ENCODE peak calls at places on chromosomes 16 and 17, in four cellular contexts. One of them, this sample, is unnamed.

GRCh38 chr16:69036399-69037091 is 68.9 kb upstream of the HAS3 start:
- DNase-seq in uterus: no peak
- DNase-seq in stomach: no peak
- DNase-seq in neural crest cell: no peak
- DNase-seq in this sample: peak

GRCh38 chr16:89015271-89015859 is 38.4 kb upstream of the CBFA2T3 start:
- DNase-seq in neural crest cell: no peak
- DNase-seq in stomach: no peak
- DNase-seq in uterus: no peak
- DNase-seq in this sample: no peak

GRCh38 chr17:73363788-73364522 is 52.2 kb upstream of the CDC42EP4 start:
- DNase-seq in uterus: no peak
- DNase-seq in stomach: no peak
- DNase-seq in neural crest cell: no peak
- DNase-seq in this sample: no peak

GRCh38 chr16:11886881-11887280 is 28.9 kb downstream of the GSPT1 start:
- DNase-seq in uterus: no peak
- DNase-seq in neural crest cell: no peak
- DNase-seq in stomach: no peak
- DNase-seq in this sample: no peak

GRCh38 chr17:7862692-7863437 is 5.1 kb downstream of the CYB5D1 start:
- DNase-seq in neural crest cell: no peak
- DNase-seq in uterus: peak
- DNase-seq in stomach: no peak
- DNase-seq in this sample: peak

GRCh38 chr16:50305441-50306061 is 39.2 kb downstream of the ADCY7 start:
- DNase-seq in neural crest cell: no peak
- DNase-seq in stomach: no peak
- DNase-seq in uterus: peak
- DNase-seq in this sample: no peak

GRCh38 chr17:73643012-73643845 is 1.0 kb downstream of the SDK2 start:
- DNase-seq in uterus: no peak
- DNase-seq in neural crest cell: peak
- DNase-seq in stomach: peak
- DNase-seq in this sample: peak

GRCh38 chr16:68790130-68790761 is 53.1 kb upstream of the TANGO6 start:
- DNase-seq in uterus: peak
- DNase-seq in stomach: peak
- DNase-seq in neural crest cell: no peak
- DNase-seq in this sample: peak

GRCh38 chr17:63132509-63132911 is 166.5 kb downstream of the TANC2 start:
- DNase-seq in stomach: no peak
- DNase-seq in neural crest cell: no peak
- DNase-seq in uterus: no peak
- DNase-seq in this sample: no peak

GRCh38 chr17:58344791-58345157 is 7.2 kb downstream of the SUPT4H1 start:
- DNase-seq in uterus: no peak
- DNase-seq in neural crest cell: no peak
- DNase-seq in stomach: no peak
- DNase-seq in this sample: no peak

GRCh38 chr17:57888311-57889216 is 38.7 kb upstream of the MRPS23 start:
- DNase-seq in uterus: no peak
- DNase-seq in neural crest cell: no peak
- DNase-seq in stomach: no peak
- DNase-seq in this sample: no peak

GRCh38 chr17:59848778-59849177 is 44.0 kb downstream of the TUBD1 start:
- DNase-seq in uterus: peak
- DNase-seq in stomach: peak
- DNase-seq in neural crest cell: no peak
- DNase-seq in this sample: peak

GRCh38 chr17:60135951-60136666 is 13.7 kb upstream of the CA4 start:
- DNase-seq in neural crest cell: no peak
- DNase-seq in stomach: no peak
- DNase-seq in uterus: no peak
- DNase-seq in this sample: no peak

GRCh38 chr17:37493249-37494027 is 3.7 kb downstream of the DUSP14 start:
- DNase-seq in neural crest cell: no peak
- DNase-seq in stomach: no peak
- DNase-seq in uterus: no peak
- DNase-seq in this sample: no peak

GRCh38 chr17:41837761-41838538 is at the start of gene KLHL10:
- DNase-seq in neural crest cell: no peak
- DNase-seq in uterus: no peak
- DNase-seq in stomach: no peak
- DNase-seq in this sample: no peak

GRCh38 chr17:31494259-31495048 is 103.0 kb downstream of the RAB11FIP4 start:
- DNase-seq in uterus: no peak
- DNase-seq in neural crest cell: no peak
- DNase-seq in stomach: peak
- DNase-seq in this sample: no peak

GRCh38 chr16:75070055-75070841 is 46.3 kb downstream of the LDHD start:
- DNase-seq in stomach: peak
- DNase-seq in uterus: peak
- DNase-seq in neural crest cell: no peak
- DNase-seq in this sample: no peak

GRCh38 chr17:13321932-13322701 is 279.6 kb downstream of the HS3ST3A1 start:
- DNase-seq in uterus: no peak
- DNase-seq in stomach: no peak
- DNase-seq in neural crest cell: no peak
- DNase-seq in this sample: no peak

GRCh38 chr16:69861276-69862030 is 89.7 kb upstream of the CLEC18A start:
- DNase-seq in stomach: peak
- DNase-seq in neural crest cell: no peak
- DNase-seq in uterus: peak
- DNase-seq in this sample: no peak

GRCh38 chr16:11126389-11127072 is 129.5 kb downstream of the SOCS1 start:
- DNase-seq in neural crest cell: no peak
- DNase-seq in uterus: no peak
- DNase-seq in stomach: no peak
- DNase-seq in this sample: no peak

GRCh38 chr16:19136549-19137196 is 22.9 kb downstream of the ITPRIPL2 start:
- DNase-seq in uterus: no peak
- DNase-seq in neural crest cell: no peak
- DNase-seq in stomach: no peak
- DNase-seq in this sample: no peak

GRCh38 chr17:68346448-68346847 is 55.2 kb downstream of the ARSG start:
- DNase-seq in uterus: no peak
- DNase-seq in neural crest cell: no peak
- DNase-seq in stomach: peak
- DNase-seq in this sample: no peak

GRCh38 chr17:17783825-17784598 is 52.8 kb downstream of the SREBF1 start:
- DNase-seq in stomach: peak
- DNase-seq in uterus: peak
- DNase-seq in neural crest cell: peak
- DNase-seq in this sample: no peak

GRCh38 chr17:56881685-56882295 is 32.1 kb downstream of the TRIM25 start:
- DNase-seq in uterus: no peak
- DNase-seq in stomach: no peak
- DNase-seq in neural crest cell: no peak
- DNase-seq in this sample: no peak

GRCh38 chr16:30948956-30949654 is at the start of gene ORAI3:
- DNase-seq in uterus: peak
- DNase-seq in neural crest cell: peak
- DNase-seq in stomach: peak
- DNase-seq in this sample: peak

GRCh38 chr17:45093444-45094110 is 32.5 kb downstream of the NMT1 start:
- DNase-seq in uterus: no peak
- DNase-seq in stomach: no peak
- DNase-seq in neural crest cell: no peak
- DNase-seq in this sample: no peak

GRCh38 chr16:11299865-11300559 is 18.9 kb upstream of the PRM1 start:
- DNase-seq in stomach: no peak
- DNase-seq in uterus: no peak
- DNase-seq in neural crest cell: no peak
- DNase-seq in this sample: no peak

GRCh38 chr16:85372627-85373372 is 240.3 kb upstream of the GSE1 start:
- DNase-seq in stomach: peak
- DNase-seq in neural crest cell: no peak
- DNase-seq in uterus: no peak
- DNase-seq in this sample: peak

GRCh38 chr16:87382023-87382785 is 1.4 kb downstream of the FBXO31 start:
- DNase-seq in uterus: no peak
- DNase-seq in neural crest cell: no peak
- DNase-seq in stomach: no peak
- DNase-seq in this sample: no peak

GRCh38 chr16:87380875-87381274 is 2.7 kb downstream of the FBXO31 start:
- DNase-seq in neural crest cell: no peak
- DNase-seq in stomach: no peak
- DNase-seq in uterus: no peak
- DNase-seq in this sample: no peak

GRCh38 chr16:87383522-87384161 is at the start of gene FBXO31:
- DNase-seq in stomach: peak
- DNase-seq in uterus: peak
- DNase-seq in neural crest cell: peak
- DNase-seq in this sample: peak

GRCh38 chr16:87387942-87388817 is 4.0 kb upstream of the MAP1LC3B start:
- DNase-seq in stomach: peak
- DNase-seq in uterus: peak
- DNase-seq in neural crest cell: peak
- DNase-seq in this sample: peak

GRCh38 chr16:87384162-87384999 is 805 bp upstream of the FBXO31 start:
- DNase-seq in neural crest cell: no peak
- DNase-seq in stomach: peak
- DNase-seq in uterus: no peak
- DNase-seq in this sample: peak
- TF ChIP-seq CTCF in neural crest cell: no peak
- TF ChIP-seq CTCF in stomach: no peak
- TF ChIP-seq CTCF in uterus: no peak
- TF ChIP-seq CTCF in this sample: no peak

DNA sequence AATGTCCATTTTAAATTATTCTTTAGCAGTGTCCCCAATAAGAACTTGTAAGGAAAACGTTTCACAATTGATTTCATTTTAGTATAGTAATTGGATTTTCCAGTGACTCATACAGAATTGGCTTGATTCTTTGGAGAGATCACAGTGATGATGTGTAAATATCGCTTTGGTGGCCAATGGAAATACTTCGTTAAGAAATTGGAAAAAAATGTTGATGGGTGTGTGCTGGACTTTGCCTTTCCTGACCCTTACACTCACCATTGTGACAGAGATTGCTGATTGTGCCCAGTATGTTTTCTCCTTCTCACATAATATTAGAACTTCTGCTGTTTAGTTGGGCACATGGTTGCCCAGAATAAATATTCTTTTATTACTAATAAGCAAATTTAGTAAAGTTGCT is 7.4 kb upstream of the EFCAB13 start:
- DNase-seq in uterus: no peak
- DNase-seq in neural crest cell: no peak
- DNase-seq in stomach: no peak
- DNase-seq in this sample: no peak
- TF ChIP-seq CTCF in uterus: no peak
- TF ChIP-seq CTCF in neural crest cell: no peak
- TF ChIP-seq CTCF in stomach: no peak
- TF ChIP-seq CTCF in this sample: no peak

GRCh38 chr16:48607056-48607825 is 2.7 kb downstream of the N4BP1 start:
- DNase-seq in uterus: no peak
- DNase-seq in neural crest cell: no peak
- DNase-seq in stomach: peak
- DNase-seq in this sample: peak
- TF ChIP-seq CTCF in uterus: no peak
- TF ChIP-seq CTCF in neural crest cell: no peak
- TF ChIP-seq CTCF in stomach: no peak
- TF ChIP-seq CTCF in this sample: no peak

DNA sequence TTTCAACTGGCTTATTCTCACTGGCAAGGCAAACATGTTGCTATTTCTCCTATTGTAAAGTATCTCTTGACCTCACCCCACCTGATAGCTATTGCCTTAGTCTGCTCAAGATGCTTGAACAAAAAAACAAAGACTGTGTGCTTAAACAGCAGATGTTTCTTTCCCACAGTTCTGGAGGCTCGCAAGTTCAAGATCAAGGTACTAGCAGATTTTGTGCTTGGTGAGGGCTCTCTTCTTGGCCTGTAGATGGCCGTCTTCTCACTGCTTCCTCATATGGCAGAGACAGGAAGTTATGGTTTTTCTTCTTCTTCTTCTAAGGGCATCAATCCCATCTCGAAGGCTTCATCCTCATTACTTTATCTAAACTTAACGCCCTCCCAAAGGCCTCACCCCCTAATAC is 109.7 kb upstream of the CLEC3A start:
- DNase-seq in stomach: no peak
- DNase-seq in neural crest cell: no peak
- DNase-seq in uterus: no peak
- DNase-seq in this sample: no peak
- TF ChIP-seq CTCF in stomach: no peak
- TF ChIP-seq CTCF in neural crest cell: no peak
- TF ChIP-seq CTCF in uterus: no peak
- TF ChIP-seq CTCF in this sample: no peak

DNA sequence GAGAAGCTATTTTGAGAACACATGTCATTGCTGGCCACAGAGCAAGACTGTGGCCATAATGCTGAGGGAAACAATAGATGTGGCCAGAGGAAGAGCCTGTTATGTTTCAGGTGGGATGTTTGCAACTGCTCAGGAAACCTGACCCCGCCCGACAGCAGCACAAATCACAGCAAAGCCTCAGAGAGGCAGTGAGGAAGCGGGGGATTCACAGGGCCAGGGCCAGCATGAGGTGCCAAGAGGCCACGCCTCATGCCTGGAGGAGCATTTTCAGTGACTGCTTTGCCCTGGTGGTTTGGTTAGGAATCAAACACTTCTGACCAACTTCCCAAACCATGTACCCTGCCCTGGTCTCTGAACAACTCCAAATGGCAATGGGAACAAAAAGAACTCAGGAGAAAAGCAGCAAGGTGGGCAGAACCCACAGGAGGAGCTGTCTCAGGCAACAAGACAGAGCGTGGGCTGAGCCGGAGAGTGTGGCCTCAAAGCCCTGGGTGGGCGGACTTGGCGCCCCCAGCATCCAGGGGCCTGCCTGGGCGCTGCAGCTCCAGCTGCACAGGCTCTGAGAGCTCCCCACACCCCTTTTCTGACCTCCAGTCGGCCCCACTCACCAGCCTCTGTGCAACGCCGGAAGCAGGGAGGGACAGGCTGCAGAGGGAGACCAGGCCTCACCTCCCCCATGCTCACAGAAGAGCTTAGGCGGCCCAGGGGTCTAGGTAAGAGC is 20.6 kb downstream of the HIC1 start:
- DNase-seq in stomach: no peak
- DNase-seq in neural crest cell: no peak
- DNase-seq in uterus: peak
- DNase-seq in this sample: no peak
- TF ChIP-seq CTCF in stomach: no peak
- TF ChIP-seq CTCF in neural crest cell: no peak
- TF ChIP-seq CTCF in uterus: no peak
- TF ChIP-seq CTCF in this sample: no peak

GRCh38 chr17:34068506-34069035 is 186.5 kb upstream of the CCL2 start:
- DNase-seq in neural crest cell: no peak
- DNase-seq in uterus: no peak
- DNase-seq in stomach: no peak
- DNase-seq in this sample: no peak
- TF ChIP-seq CTCF in neural crest cell: no peak
- TF ChIP-seq CTCF in uterus: no peak
- TF ChIP-seq CTCF in stomach: no peak
- TF ChIP-seq CTCF in this sample: no peak